ENCODE peak calls at places on chromosomes 13 and 19, in seven cellular contexts. V, C, D, U, P, E and A are unnamed samples.

GRCh38 chr13:27080018-27080948 is 91.3 kb downstream of the USP12 start:
- DNase-seq in D (no peak), C (no peak), U (no peak), P (no peak), E (no peak), V (no peak), A (no peak)

GRCh38 chr13:31614704-31615103 is 124.6 kb upstream of the RXFP2 start:
- DNase-seq in D (no peak), E (no peak), U (no peak), V (no peak), C (no peak), P (no peak), A (no peak)

GRCh38 chr19:36547001-36547732 is 19.1 kb upstream of the ZNF260 start:
- DNase-seq in P (no peak), D (no peak), U (peak; percentile 11), C (no peak), V (no peak), E (no peak), A (peak; percentile 37)

GRCh38 chr13:103517066-103517767 is 451.0 kb upstream of the SLC10A2 start:
- DNase-seq in P (no peak), U (no peak), D (no peak), E (no peak), C (no peak), V (no peak), A (no peak)

GRCh38 chr13:36432106-36432544 is at the start of gene CCNA1:
- DNase-seq in U (peak; percentile 47), V (no peak), C (peak; percentile 51), E (peak; percentile 42), P (peak; percentile 93), D (peak; percentile 24), A (no peak)

GRCh38 chr13:39676315-39676876 is 20.9 kb downstream of the COG6 start:
- DNase-seq in V (no peak), P (no peak), U (peak; percentile 21), D (no peak), C (peak; percentile 11), E (no peak), A (peak; percentile 41)

GRCh38 chr13:31629085-31629785 is 110.1 kb upstream of the RXFP2 start:
- DNase-seq in U (peak; percentile 30), V (no peak), E (peak; percentile 32), C (no peak), D (no peak), P (no peak), A (no peak)

GRCh38 chr13:23963184-23963931 is 66.1 kb upstream of the C1QTNF9B start:
- DNase-seq in D (no peak), P (no peak), U (no peak), C (no peak), E (no peak), V (no peak), A (no peak)

GRCh38 chr13:39016789-39017188 is 21.1 kb downstream of the PROSER1 start:
- DNase-seq in V (no peak), D (no peak), E (no peak), P (no peak), C (peak; percentile 44), U (peak; percentile 37), A (peak; percentile 34)

GRCh38 chr19:28358604-28359003 is 854.3 kb downstream of the UQCRFS1 start:
- DNase-seq in P (no peak), V (no peak), C (no peak), D (no peak), U (no peak), E (no peak), A (no peak)

GRCh38 chr19:3606690-3607289 is at the start of gene TBXA2R:
- DNase-seq in E (peak; percentile 90), C (peak; percentile 84), D (no peak), U (no peak), P (peak; percentile 91), V (peak; percentile 52), A (peak; percentile 27)

GRCh38 chr13:98187155-98187726 is 10.2 kb upstream of the RNF113B start:
- DNase-seq in C (no peak), E (no peak), D (no peak), V (no peak), P (no peak), U (no peak), A (no peak)

GRCh38 chr13:70668293-70668692 is 560.0 kb upstream of the KLHL1 start:
- DNase-seq in C (no peak), U (peak; percentile 11), P (no peak), D (no peak), V (no peak), E (no peak), A (no peak)

GRCh38 chr13:58919551-58919950 is 1244.2 kb downstream of the DIAPH3 start:
- DNase-seq in U (no peak), D (no peak), P (no peak), C (no peak), V (no peak), E (no peak), A (no peak)